ENCODE peak calls at places on chromosomes 3 and 15, in nine cellular contexts. P is spleen, T is uterus, I is body of pancreas, M is vagina, O is GM23248, W is gastrocnemius medialis, D is HCT116, Z is tibial nerve. U is an unnamed sample. For H3K36me3 and H3K4me1, the result is how much of the 10 kb centered on the place peaks cover.

GRCh38 chr3:195761031-195761430 is 40.3 kb downstream of the MUC20 start:
- DNase-seq in P (peak), T (no peak), I (no peak), M (no peak), O (no peak), W (no peak), D (no peak), Z (no peak), U (no peak)

GRCh38 chr15:67080900-67081431 is 15.6 kb downstream of the SMAD3 start:
- DNase-seq in P (peak), T (peak), I (no peak), M (no peak), O (peak), W (peak), D (no peak), Z (no peak), U (no peak)

GRCh38 chr3:191363221-191363620 is 32.9 kb upstream of the UTS2B start:
- DNase-seq in P (no peak), T (no peak), I (no peak), M (no peak), O (no peak), W (no peak), D (no peak), Z (no peak), U (no peak)

GRCh38 chr3:126527455-126528211 is 3.7 kb downstream of the CHST13 start:
- DNase-seq in P (peak), T (no peak), I (no peak), M (no peak), O (no peak), W (no peak), D (no peak), Z (no peak), U (no peak)

GRCh38 chr15:100925480-100925879 is 6.3 kb downstream of the LRRK1 start:
- DNase-seq in P (no peak), T (no peak), I (no peak), M (no peak), O (no peak), W (no peak), D (no peak), Z (no peak), U (no peak)

GRCh38 chr3:7285502-7285901 is 424.6 kb downstream of the GRM7 start:
- DNase-seq in P (no peak), T (no peak), I (peak), M (no peak), O (no peak), W (no peak), D (peak), Z (no peak), U (no peak)

GRCh38 chr15:43509002-43509922 is 8.1 kb upstream of the MAP1A start:
- DNase-seq in P (no peak), T (peak), I (no peak), M (no peak), O (peak), W (no peak), D (no peak), Z (no peak), U (peak)

GRCh38 chr15:96119734-96120133 is 210.8 kb upstream of the NR2F2 start:
- DNase-seq in P (no peak), T (no peak), I (no peak), M (no peak), O (no peak), W (no peak), D (no peak), Z (no peak), U (no peak)

GRCh38 chr15:64825081-64825430 is 391 bp downstream of the PIF1 start:
- DNase-seq in P (no peak), T (no peak), I (no peak), M (no peak), O (peak), W (no peak), D (no peak), Z (no peak), U (no peak)

GRCh38 chr3:168061332-168061996 is 34.3 kb downstream of the GOLIM4 start:
- DNase-seq in P (no peak), T (no peak), I (no peak), M (no peak), O (peak), W (no peak), D (no peak), Z (no peak), U (no peak)

GRCh38 chr3:87120850-87121249 is 106.3 kb upstream of the CHMP2B start:
- DNase-seq in P (no peak), T (no peak), I (no peak), M (no peak), O (no peak), W (no peak), D (no peak), Z (no peak), U (no peak)

GRCh38 chr3:13414040-13414729 is 5.9 kb downstream of the NUP210 start:
- DNase-seq in P (peak), T (no peak), I (peak), M (no peak), O (no peak), W (no peak), D (no peak), Z (no peak), U (peak)

GRCh38 chr15:71294251-71294635 is 179.0 kb downstream of the THSD4 start:
- DNase-seq in P (no peak), T (no peak), I (no peak), M (no peak), O (no peak), W (no peak), D (no peak), Z (no peak), U (no peak)

GRCh38 chr3:148880681-148881080 is 15.6 kb downstream of the CPA3 start:
- DNase-seq in P (no peak), T (no peak), I (peak), M (no peak), O (no peak), W (no peak), D (peak), Z (no peak), U (no peak)

GRCh38 chr3:55486101-55486856 is 827 bp downstream of the WNT5A start:
- DNase-seq in P (peak), T (peak), I (peak), M (no peak), O (peak), W (peak), D (no peak), Z (no peak), U (peak)

GRCh38 chr3:86147119-86147518 is 843.8 kb downstream of the VGLL3 start:
- DNase-seq in P (no peak), T (no peak), I (no peak), M (no peak), O (no peak), W (no peak), D (no peak), Z (no peak), U (no peak)

GRCh38 chr3:30527720-30528119 is 78.7 kb upstream of the TGFBR2 start:
- DNase-seq in P (no peak), T (no peak), I (no peak), M (no peak), O (no peak), W (no peak), D (no peak), Z (no peak), U (no peak)

GRCh38 chr15:39801641-39802309 is 19.1 kb upstream of the FSIP1 start:
- DNase-seq in P (no peak), T (no peak), I (peak), M (no peak), O (peak), W (no peak), D (peak), Z (no peak), U (no peak)

GRCh38 chr3:52527732-52528595 is 5.7 kb downstream of the NT5DC2 start:
- DNase-seq in P (peak), T (peak), I (peak), M (no peak), O (no peak), W (no peak), D (no peak), Z (peak), U (peak)

GRCh38 chr15:59327942-59328341 is 44.7 kb downstream of the MYO1E start:
- DNase-seq in P (peak), T (no peak), I (no peak), M (no peak), O (no peak), W (no peak), D (no peak), Z (no peak), U (no peak)

GRCh38 chr3:150673966-150674365 is 29.8 kb downstream of the ERICH6 start:
- DNase-seq in P (no peak), T (no peak), I (no peak), M (no peak), O (no peak), W (no peak), D (no peak), Z (no peak), U (no peak)

GRCh38 chr3:37996785-37997301 is 6.3 kb downstream of the VILL start:
- DNase-seq in P (peak), T (peak), I (peak), M (no peak), O (peak), W (no peak), D (peak), Z (peak), U (peak)

GRCh38 chr3:40366203-40367162 is 20.5 kb upstream of the ENTPD3 start:
- DNase-seq in P (no peak), T (no peak), I (no peak), M (no peak), O (peak), W (no peak), D (no peak), Z (no peak), U (no peak)

GRCh38 chr3:168165390-168166269 is 69.9 kb upstream of the GOLIM4 start:
- DNase-seq in P (no peak), T (peak), I (peak), M (no peak), O (peak), W (peak), D (peak), Z (peak), U (peak)

GRCh38 chr3:31760654-31761053 is 220.4 kb downstream of the OSBPL10 start:
- DNase-seq in P (no peak), T (no peak), I (no peak), M (no peak), O (no peak), W (no peak), D (no peak), Z (no peak), U (no peak)

GRCh38 chr3:38109580-38110313 is 27.2 kb downstream of the ACAA1 start:
- DNase-seq in P (peak), T (no peak), I (no peak), M (no peak), O (no peak), W (no peak), D (no peak), Z (no peak), U (no peak)

DNA sequence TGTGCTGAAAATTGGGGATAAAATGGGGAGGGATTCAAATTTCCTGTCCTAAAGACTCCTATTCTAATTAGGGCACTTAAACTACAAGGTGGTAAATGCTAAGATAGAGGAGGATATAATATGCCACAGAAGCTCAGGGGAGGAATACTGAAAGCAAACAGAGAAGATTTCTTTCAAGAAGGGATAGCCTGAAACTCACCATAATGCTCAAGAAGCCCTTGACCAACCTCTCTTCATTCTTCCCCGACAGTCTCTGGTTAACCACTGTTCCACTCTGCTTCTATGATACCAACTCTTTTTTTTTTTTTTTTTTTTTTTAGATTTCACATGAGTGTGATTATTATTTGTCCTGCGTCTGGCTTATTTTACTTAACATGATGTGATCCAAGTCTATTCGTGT is 398.2 kb upstream of the FRG2C start:
- DNase-seq in P (no peak), T (no peak), I (no peak), M (no peak), O (no peak), W (no peak), D (no peak), Z (no peak), U (no peak)
- H3K36me3 ChIP-seq in P (under half), T (under half), I (under half), M (under half), O (under half), W (under half), D (under half), Z (under half), U (under half)

DNA sequence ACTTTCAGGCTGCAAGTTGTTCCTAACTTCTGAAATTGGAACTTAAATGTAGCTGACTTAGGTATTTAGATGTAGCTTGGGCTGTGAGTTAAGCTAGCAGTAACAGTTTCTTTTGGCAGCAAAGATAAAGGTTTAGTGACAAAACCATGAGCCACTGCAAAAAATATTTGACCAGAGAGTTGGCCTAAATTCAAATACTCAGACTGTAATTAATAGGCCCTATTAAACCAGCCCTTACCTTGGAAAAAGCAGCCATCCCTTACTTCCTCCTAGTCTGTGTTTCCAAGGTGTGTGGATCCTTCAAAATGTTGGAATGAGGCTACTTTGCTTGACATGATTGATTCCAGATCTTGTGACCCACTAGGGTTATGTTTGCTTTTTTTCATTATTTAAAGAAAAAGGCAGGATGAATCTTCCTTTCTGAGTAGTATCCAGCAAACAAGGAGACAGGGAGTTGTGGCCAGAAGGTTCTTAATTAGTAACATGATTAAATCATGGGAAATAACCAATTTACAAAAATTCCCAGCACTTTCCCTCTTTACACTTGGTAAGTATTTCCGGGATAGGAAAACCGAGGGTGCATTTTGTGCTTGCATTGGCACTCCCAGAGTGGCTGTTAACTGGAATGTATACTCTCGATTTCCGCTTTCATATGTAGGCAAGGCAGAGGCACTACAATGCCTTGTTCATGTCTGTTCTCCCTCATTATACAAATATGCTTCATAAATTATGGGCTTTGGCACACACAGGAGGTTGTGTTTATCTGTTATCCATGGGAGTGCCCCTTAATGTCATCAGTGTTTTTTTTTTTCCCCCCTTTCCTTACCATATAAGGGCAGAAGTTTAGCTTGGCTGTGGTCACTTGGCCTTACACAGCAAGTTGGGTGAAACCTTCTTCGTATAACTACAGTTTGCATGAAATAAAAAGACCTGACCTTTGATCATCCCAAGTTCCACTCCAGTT is 8.5 kb downstream of the TPM1 start:
- DNase-seq in P (no peak), T (peak), I (no peak), M (no peak), O (peak), W (no peak), D (no peak), Z (no peak), U (no peak)
- H3K4me1 ChIP-seq in P (under half), T (under half), I (half or more), M (half or more), O (half or more), W (half or more), D (under half), Z (half or more), U (half or more)

DNA sequence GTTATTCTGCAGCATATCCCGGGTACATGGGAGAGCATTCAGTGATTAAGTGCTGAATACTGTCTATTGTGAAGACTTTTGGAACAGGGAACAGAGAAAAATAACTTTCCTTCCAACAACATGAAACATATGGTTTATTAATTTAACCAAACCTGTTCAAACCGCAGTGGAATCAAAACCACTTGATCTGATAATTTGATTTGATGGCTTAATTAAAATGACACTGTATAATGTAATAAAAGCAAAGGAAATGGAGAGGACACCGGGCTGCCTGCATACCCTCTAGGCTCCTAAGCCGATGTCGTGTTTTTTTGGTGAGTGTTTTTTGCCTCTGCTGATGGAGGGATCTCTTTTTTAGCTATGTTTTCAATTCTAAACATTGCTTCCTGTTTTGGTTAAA is 199.2 kb downstream of the FEZF2 start:
- DNase-seq in P (no peak), T (no peak), I (no peak), M (no peak), O (no peak), W (no peak), D (no peak), Z (no peak), U (no peak)
- H3K36me3 ChIP-seq in P (under half), T (under half), I (under half), M (under half), O (under half), W (under half), D (under half), Z (under half), U (under half)

DNA sequence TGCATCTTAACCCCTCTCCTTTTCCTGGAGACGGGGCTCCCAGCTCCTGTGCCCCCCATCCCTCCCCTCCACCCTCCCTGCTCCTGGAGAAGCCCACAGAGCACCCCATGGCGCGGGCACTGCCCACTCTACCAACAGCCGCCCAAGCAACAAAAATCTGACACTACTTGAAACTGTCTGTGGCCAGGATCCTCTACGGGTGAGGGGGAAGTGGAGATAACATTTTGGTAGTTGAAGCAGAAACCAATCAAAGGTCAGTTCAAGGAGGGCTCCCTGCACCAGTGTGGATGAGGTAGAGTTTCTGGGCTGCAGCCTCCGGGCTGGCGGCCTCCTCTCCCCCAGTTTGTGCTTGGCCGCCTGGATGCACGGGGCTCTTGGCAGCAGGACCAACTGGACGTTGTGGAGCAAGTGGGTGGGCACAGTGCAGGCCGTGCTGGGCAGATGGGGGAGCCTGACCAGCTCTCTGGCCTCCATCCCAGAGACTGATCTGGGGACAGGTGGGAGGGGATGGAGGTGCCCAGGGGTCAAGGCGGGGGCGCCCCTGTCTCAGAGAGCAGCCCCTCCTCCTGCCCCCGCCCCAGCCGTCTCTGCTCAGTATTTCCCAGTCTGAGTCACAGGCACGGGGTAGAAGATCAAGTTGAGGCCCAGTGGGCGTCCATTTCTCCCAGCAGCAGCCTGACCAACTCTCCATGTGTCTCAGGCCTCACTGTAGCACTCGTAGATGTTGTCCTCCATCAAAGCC is 12.8 kb downstream of the H1-8 start:
- DNase-seq in P (no peak), T (no peak), I (no peak), M (no peak), O (no peak), W (no peak), D (no peak), Z (no peak), U (no peak)
- H3K4me1 ChIP-seq in P (under half), T (under half), I (under half), M (half or more), O (under half), W (under half), D (under half), Z (half or more), U (half or more)

DNA sequence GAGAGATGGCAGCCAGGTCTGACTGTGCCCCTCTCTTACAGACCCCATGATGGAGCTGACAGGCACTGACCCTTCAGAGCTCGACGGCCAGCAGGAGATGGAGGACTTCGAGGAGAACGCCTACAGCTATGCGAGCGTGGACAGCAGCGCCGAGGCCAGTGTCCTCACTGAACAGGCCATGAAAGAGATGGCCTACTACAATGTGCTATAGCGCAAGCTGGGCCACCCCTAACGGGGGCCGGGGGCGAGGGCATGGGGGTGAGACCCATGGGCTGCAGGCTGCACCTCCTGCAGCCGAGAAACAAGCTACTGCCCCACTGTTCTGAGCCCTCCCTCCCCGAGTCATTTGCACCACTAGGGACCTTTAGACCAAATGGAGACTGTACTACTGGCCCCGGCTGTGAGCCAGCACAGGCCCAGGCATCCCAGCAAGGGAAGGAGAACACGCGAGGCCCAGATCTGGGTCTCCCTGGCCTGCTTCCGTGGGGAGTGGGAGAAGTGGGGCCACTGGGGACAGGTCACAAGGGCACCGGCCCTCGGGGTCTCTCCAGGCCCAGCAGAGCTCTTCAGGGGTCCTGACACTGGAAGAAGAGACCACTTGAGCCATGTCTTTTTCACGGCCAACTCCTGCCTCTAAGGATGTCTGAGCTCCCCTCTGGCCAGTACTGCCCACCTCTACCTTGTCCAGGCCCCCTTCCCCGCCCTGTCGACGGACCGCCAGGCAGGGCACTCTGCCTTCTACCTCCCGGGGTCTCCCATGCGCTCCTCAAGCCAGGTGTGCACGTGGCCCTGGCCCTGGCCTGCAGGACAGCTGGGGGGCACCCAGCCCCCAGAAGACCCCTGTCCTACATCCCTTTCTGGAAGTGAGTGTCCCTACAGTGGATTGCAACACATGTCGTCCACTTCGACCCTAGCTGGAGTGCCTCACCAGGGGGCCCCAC is 22.4 kb downstream of the IDH2 start:
- DNase-seq in P (no peak), T (no peak), I (no peak), M (no peak), O (no peak), W (no peak), D (no peak), Z (no peak), U (no peak)
- H3K36me3 ChIP-seq in P (half or more), T (under half), I (under half), M (under half), O (under half), W (under half), D (under half), Z (half or more), U (half or more)

GRCh38 chr15:42156266-42156922 is at the start of gene PLA2G4F:
- DNase-seq in P (no peak), T (no peak), I (peak), M (no peak), O (no peak), W (peak), D (no peak), Z (no peak), U (no peak)

GRCh38 chr15:42157381-42157780 is 945 bp upstream of the PLA2G4F start:
- DNase-seq in P (no peak), T (no peak), I (no peak), M (no peak), O (no peak), W (no peak), D (no peak), Z (no peak), U (no peak)

GRCh38 chr15:42153874-42154575 is 2.4 kb downstream of the PLA2G4F start:
- DNase-seq in P (peak), T (no peak), I (no peak), M (no peak), O (no peak), W (no peak), D (no peak), Z (no peak), U (no peak)

GRCh38 chr15:42154576-42155355 is 1.7 kb downstream of the PLA2G4F start:
- DNase-seq in P (peak), T (no peak), I (no peak), M (no peak), O (no peak), W (no peak), D (no peak), Z (no peak), U (no peak)

GRCh38 chr15:42155546-42156265 is 730 bp downstream of the PLA2G4F start:
- DNase-seq in P (peak), T (no peak), I (peak), M (no peak), O (no peak), W (no peak), D (no peak), Z (no peak), U (no peak)
- H3K4me1 ChIP-seq in P (under half), T (under half), I (under half), M (under half), O (under half), W (half or more), D (under half), Z (under half), U (under half)